ENCODE peak calls at places on chromosomes 2 and 18, in four cellular contexts. J is cardiac muscle cell; N is stimulated activated CD8-positive, alpha-beta memory T cell treated with anti-CD3 and anti-CD28 coated beads, Interleukin-7, amount 100 ng/mL, for 24 hours; I is posterior vena cava. F is an unnamed sample.

GRCh38 chr18:79857082-79857661 is 59.4 kb downstream of the KCNG2 start:
- DNase-seq in I (peak), J (peak), N (no peak), F (no peak)

GRCh38 chr18:79614211-79615028 is 65.2 kb upstream of the CTDP1 start:
- DNase-seq in I (peak), J (no peak), N (no peak), F (no peak)

GRCh38 chr2:98085649-98086048 is 1.3 kb upstream of the VWA3B start:
- DNase-seq in I (no peak), N (no peak), J (no peak), F (no peak)

GRCh38 chr2:128367601-128368359 is 49.1 kb upstream of the HS6ST1 start:
- DNase-seq in I (peak), J (no peak), N (no peak), F (no peak)

GRCh38 chr2:31260870-31261269 is 26.9 kb downstream of the EHD3 start:
- DNase-seq in I (no peak), J (no peak), N (no peak), F (no peak)

GRCh38 chr2:207283356-207283755 is 117.6 kb upstream of the KLF7 start:
- DNase-seq in I (peak), J (no peak), N (no peak), F (no peak)

GRCh38 chr2:240811346-240812300 is 8.4 kb downstream of the KIF1A start:
- DNase-seq in I (peak), N (no peak), J (no peak), F (no peak)

GRCh38 chr2:182854405-182855105 is 11.9 kb downstream of the FRZB start:
- DNase-seq in J (peak), I (no peak), N (no peak), F (no peak)

GRCh38 chr2:186748354-186748753 is 54.5 kb downstream of the FAM171B start:
- DNase-seq in N (no peak), J (no peak), I (no peak), F (no peak)

GRCh38 chr2:200603972-200604371 is 18.2 kb downstream of the AOX1 start:
- DNase-seq in J (no peak), N (no peak), I (no peak), F (no peak)

GRCh38 chr2:29655391-29656086 is 265.8 kb downstream of the ALK start:
- DNase-seq in J (peak), N (no peak), I (no peak), F (no peak)

GRCh38 chr2:9690252-9690651 is 59.5 kb upstream of the YWHAQ start:
- DNase-seq in J (no peak), I (peak), N (no peak), F (no peak)

GRCh38 chr2:216490061-216490460 is 8.6 kb upstream of the RPL37A start:
- DNase-seq in I (no peak), N (no peak), J (no peak), F (no peak)

GRCh38 chr18:12843420-12844346 is 40.4 kb downstream of the PTPN2 start:
- DNase-seq in N (no peak), I (no peak), J (peak), F (no peak)

GRCh38 chr2:53475766-53476165 is 291.8 kb upstream of the CHAC2 start:
- DNase-seq in I (no peak), J (no peak), N (no peak), F (no peak)

GRCh38 chr2:1748176-1748740 is 3.9 kb upstream of the PXDN start:
- DNase-seq in N (no peak), J (no peak), I (no peak), F (no peak)

GRCh38 chr2:181106229-181106628 is 125.8 kb downstream of the UBE2E3 start:
- DNase-seq in I (no peak), J (peak), N (no peak), F (no peak)

GRCh38 chr2:236972491-236973379 is 113.0 kb upstream of the COPS8 start:
- DNase-seq in N (no peak), I (peak), J (peak), F (peak)

GRCh38 chr2:234158812-234159211 is 108.3 kb downstream of the SPP2 start:
- DNase-seq in N (no peak), J (no peak), I (no peak), F (no peak)

GRCh38 chr2:218582085-218582484 is 13.4 kb downstream of the CNOT9 start:
- DNase-seq in J (no peak), N (no peak), I (no peak), F (no peak)

GRCh38 chr2:31886700-31887099 is 124.1 kb downstream of the MEMO1 start:
- DNase-seq in N (no peak), J (peak), I (no peak), F (no peak)

GRCh38 chr18:29147944-29148343 is 971.0 kb upstream of the CDH2 start:
- DNase-seq in J (peak), I (no peak), N (no peak), F (no peak)

GRCh38 chr2:42875880-42876279 is 83.5 kb upstream of the HAAO start:
- DNase-seq in I (no peak), J (no peak), N (no peak), F (no peak)

GRCh38 chr2:134778372-134778771 is 59.6 kb upstream of the TMEM163 start:
- DNase-seq in I (no peak), N (no peak), J (peak), F (peak)

GRCh38 chr18:70826571-70826970 is 537.7 kb downstream of the SOCS6 start:
- DNase-seq in N (no peak), J (no peak), I (no peak), F (no peak)

GRCh38 chr2:65671670-65672069 is 239.3 kb upstream of the SPRED2 start:
- DNase-seq in I (no peak), N (no peak), J (no peak), F (no peak)

GRCh38 chr2:229133155-229133772 is 137.8 kb downstream of the PID1 start:
- DNase-seq in I (no peak), N (no peak), J (peak), F (peak)

GRCh38 chr18:50091495-50092249 is 103.3 kb downstream of the MYO5B start:
- DNase-seq in N (no peak), I (no peak), J (no peak), F (no peak)

GRCh38 chr2:173647681-173648350 is 293.1 kb downstream of the CDCA7 start:
- DNase-seq in N (no peak), J (peak), I (no peak), F (no peak)

GRCh38 chr2:15813481-15814266 is 126.7 kb upstream of the MYCN start:
- DNase-seq in J (no peak), N (no peak), I (no peak), F (no peak)

GRCh38 chr2:28750316-28751101 is 1.1 kb upstream of the PPP1CB start:
- DNase-seq in N (no peak), I (no peak), J (peak), F (peak)

GRCh38 chr2:222703866-222704265 is 32.4 kb downstream of the MOGAT1 start:
- DNase-seq in J (no peak), I (no peak), N (no peak), F (no peak)

GRCh38 chr2:235059161-235059560 is 107.3 kb downstream of the SH3BP4 start:
- DNase-seq in I (no peak), N (no peak), J (no peak), F (no peak)

F was measured in NCI-H774.